ENCODE peak calls at places on chromosomes 3 and 15, in four cellular contexts. One of them, this sample, is unnamed.

GRCh38 chr3:127209155-127209839 is 16.4 kb downstream of the PRR23E start:
- DNase-seq in T-helper 1 cell: no peak
- DNase-seq in amniotic epithelial cell: no peak
- DNase-seq in GM04503: no peak
- DNase-seq in this sample: no peak

GRCh38 chr3:126998728-126999127 is 15.8 kb downstream of the PLXNA1 start:
- DNase-seq in T-helper 1 cell: no peak
- DNase-seq in amniotic epithelial cell: no peak
- DNase-seq in GM04503: no peak
- DNase-seq in this sample: no peak

GRCh38 chr3:99817047-99817436 is 620 bp upstream of the CMSS1 start:
- DNase-seq in T-helper 1 cell: no peak
- DNase-seq in amniotic epithelial cell: no peak
- DNase-seq in GM04503: no peak
- DNase-seq in this sample: peak

GRCh38 chr15:85100186-85100937 is 118.7 kb downstream of the PDE8A start:
- DNase-seq in T-helper 1 cell: no peak
- DNase-seq in amniotic epithelial cell: peak
- DNase-seq in GM04503: no peak
- DNase-seq in this sample: no peak

GRCh38 chr3:46905191-46905560 is 27.7 kb downstream of the PTH1R start:
- DNase-seq in T-helper 1 cell: no peak
- DNase-seq in amniotic epithelial cell: no peak
- DNase-seq in GM04503: no peak
- DNase-seq in this sample: no peak

GRCh38 chr3:64759811-64760210 is 72.0 kb upstream of the ADAMTS9 start:
- DNase-seq in T-helper 1 cell: no peak
- DNase-seq in amniotic epithelial cell: peak
- DNase-seq in GM04503: no peak
- DNase-seq in this sample: no peak

GRCh38 chr3:180382781-180383180 is 219.2 kb upstream of the TTC14 start:
- DNase-seq in T-helper 1 cell: no peak
- DNase-seq in amniotic epithelial cell: no peak
- DNase-seq in GM04503: no peak
- DNase-seq in this sample: no peak

GRCh38 chr15:25170781-25171110 is 216.0 kb downstream of the SNRPN start:
- DNase-seq in T-helper 1 cell: no peak
- DNase-seq in amniotic epithelial cell: no peak
- DNase-seq in GM04503: no peak
- DNase-seq in this sample: no peak

GRCh38 chr3:191783039-191783438 is 322.1 kb downstream of the PYDC2 start:
- DNase-seq in T-helper 1 cell: no peak
- DNase-seq in amniotic epithelial cell: no peak
- DNase-seq in GM04503: no peak
- DNase-seq in this sample: no peak

GRCh38 chr15:31032959-31033358 is 41.5 kb upstream of the MTMR10 start:
- DNase-seq in T-helper 1 cell: no peak
- DNase-seq in amniotic epithelial cell: no peak
- DNase-seq in GM04503: peak
- DNase-seq in this sample: no peak

GRCh38 chr15:39738998-39739397 is 43.6 kb downstream of the FSIP1 start:
- DNase-seq in T-helper 1 cell: no peak
- DNase-seq in amniotic epithelial cell: no peak
- DNase-seq in GM04503: no peak
- DNase-seq in this sample: no peak

GRCh38 chr15:80455668-80456442 is 51.7 kb downstream of the ARNT2 start:
- DNase-seq in T-helper 1 cell: peak
- DNase-seq in amniotic epithelial cell: peak
- DNase-seq in GM04503: peak
- DNase-seq in this sample: peak

GRCh38 chr15:36208868-36209582 is 370.4 kb upstream of the CDIN1 start:
- DNase-seq in T-helper 1 cell: no peak
- DNase-seq in amniotic epithelial cell: peak
- DNase-seq in GM04503: no peak
- DNase-seq in this sample: no peak

GRCh38 chr3:26657406-26657976 is 34.9 kb downstream of the LRRC3B start:
- DNase-seq in T-helper 1 cell: no peak
- DNase-seq in amniotic epithelial cell: no peak
- DNase-seq in GM04503: no peak
- DNase-seq in this sample: no peak

GRCh38 chr3:143011705-143012104 is 10.3 kb downstream of the U2SURP start:
- DNase-seq in T-helper 1 cell: no peak
- DNase-seq in amniotic epithelial cell: peak
- DNase-seq in GM04503: no peak
- DNase-seq in this sample: no peak

GRCh38 chr3:72872183-72872582 is 15.7 kb upstream of the GXYLT2 start:
- DNase-seq in T-helper 1 cell: no peak
- DNase-seq in amniotic epithelial cell: peak
- DNase-seq in GM04503: peak
- DNase-seq in this sample: no peak

GRCh38 chr3:136818851-136819783 is at the start of gene SLC35G2:
- DNase-seq in T-helper 1 cell: peak
- DNase-seq in amniotic epithelial cell: peak
- DNase-seq in GM04503: no peak
- DNase-seq in this sample: peak

This sample was measured in glutamatergic neuron.